ENCODE peak calls at places on chromosomes 13 and 19, in four cellular contexts. U, G, W and K are unnamed samples.

GRCh38 chr19:3554254-3555083 is 2.9 kb downstream of the MFSD12 start:
- DNase-seq in U (no peak), G (no peak), W (no peak), K (no peak)

GRCh38 chr19:50893047-50893737 is 18.0 kb downstream of the KLK4 start:
- DNase-seq in U (no peak), G (no peak), W (no peak), K (peak; percentile 22)

GRCh38 chr19:31350693-31351211 is 1.5 kb upstream of the TSHZ3 start:
- DNase-seq in U (peak; percentile 22), G (peak; percentile 66), W (peak; percentile 53), K (peak; percentile 35)

GRCh38 chr13:39016789-39017188 is 21.1 kb downstream of the PROSER1 start:
- DNase-seq in U (no peak), G (peak; percentile 51), W (peak; percentile 32), K (peak; percentile 17)

GRCh38 chr19:57708641-57709354 is at the start of gene ZNF154:
- DNase-seq in U (peak; percentile 80), G (peak; percentile 86), W (peak; percentile 84), K (no peak)

GRCh38 chr13:109684836-109685602 is 101.4 kb downstream of the IRS2 start:
- DNase-seq in U (peak; percentile 33), G (peak; percentile 84), W (peak; percentile 64), K (no peak)

GRCh38 chr13:64073203-64073602 is 2657.6 kb upstream of the PCDH20 start:
- DNase-seq in U (no peak), G (no peak), W (no peak), K (no peak)

GRCh38 chr13:43744630-43745029 is 42.1 kb downstream of the ENOX1 start:
- DNase-seq in U (no peak), G (peak; percentile 24), W (peak; percentile 18), K (no peak)

GRCh38 chr13:76773695-76774094 is 112.5 kb downstream of the KCTD12 start:
- DNase-seq in U (no peak), G (no peak), W (peak; percentile 22), K (no peak)

GRCh38 chr13:110914293-110915056 is 394 bp downstream of the ANKRD10 start:
- DNase-seq in U (peak; percentile 55), G (peak; percentile 86), W (peak; percentile 79), K (peak; percentile 96)

GRCh38 chr13:82330499-82330898 is 1551.8 kb downstream of the SLITRK1 start:
- DNase-seq in U (peak; percentile 4), G (peak; percentile 24), W (peak; percentile 5), K (no peak)

GRCh38 chr19:47618771-47619170 is 9.8 kb downstream of the BICRA start:
- DNase-seq in U (no peak), G (peak; percentile 42), W (peak; percentile 46), K (no peak)

DNA sequence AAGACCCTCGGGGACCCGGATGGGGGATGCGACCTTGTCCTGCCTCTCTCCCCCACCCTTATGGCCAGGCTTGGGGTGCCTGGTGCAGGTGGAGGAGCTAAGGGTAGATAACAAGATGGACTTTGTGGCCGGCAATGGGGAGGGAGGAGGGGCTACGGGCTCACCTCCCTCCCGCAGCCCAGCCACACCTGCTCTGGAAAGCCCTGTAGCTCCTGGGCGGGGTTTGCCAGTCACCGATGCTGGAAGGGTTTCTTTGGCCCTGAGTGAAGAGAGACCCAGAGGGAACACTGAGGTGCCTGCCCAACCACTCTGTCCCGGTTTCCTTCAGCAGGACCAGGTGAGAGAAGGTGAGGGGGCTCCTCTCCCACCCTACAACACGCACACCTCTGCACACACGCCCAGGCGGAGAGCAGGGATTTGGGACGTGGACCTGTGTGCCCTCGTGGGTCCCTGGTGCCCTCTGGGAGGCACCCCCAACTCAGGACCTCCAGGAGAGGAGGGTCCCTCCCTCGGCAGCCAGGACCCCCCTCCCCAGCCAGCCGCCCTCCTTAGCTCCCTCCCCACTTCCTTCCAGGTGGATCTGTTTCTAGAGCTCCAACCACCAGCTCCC is at the start of gene FUT2:
- DNase-seq in U (no peak), G (no peak), W (no peak), K (peak; percentile 42)
- H3K4me3 ChIP-seq in U (no peak within 1 kb of the TSS), G (no peak within 1 kb of the TSS), W (no peak within 1 kb of the TSS), K (peak within 1 kb of the TSS; percentile 54)

GRCh38 chr13:114064516-114065140 is 67.8 kb downstream of the RASA3 start:
- DNase-seq in U (no peak), G (peak; percentile 60), W (peak; percentile 62), K (no peak)
- H3K27ac ChIP-seq in U (peak overlapping the region; percentile 95), G (peak overlapping the region; percentile 41), W (peak overlapping the region; percentile 99), K (peak overlapping the region; percentile 40)

GRCh38 chr19:40494191-40494838 is 27.5 kb downstream of the SPTBN4 start:
- DNase-seq in U (no peak), G (no peak), W (no peak), K (no peak)
- TF ChIP-seq CTCF in U (no peak), G (no peak), W (no peak), K (no peak)

GRCh38 chr19:14782978-14783545 is 4.7 kb upstream of the ADGRE2 start:
- DNase-seq in U (no peak), G (no peak), W (no peak), K (no peak)
- H3K4me3 ChIP-seq in U (no peak overlapping the region), G (no peak overlapping the region), W (no peak overlapping the region), K (no peak overlapping the region)

GRCh38 chr13:75384881-75385707 is 96.9 kb downstream of the TBC1D4 start:
- DNase-seq in U (no peak), G (no peak), W (no peak), K (no peak)
- H3K27ac ChIP-seq in U (no peak overlapping the region), G (peak overlapping the region; percentile 76), W (no peak overlapping the region), K (no peak overlapping the region)

DNA sequence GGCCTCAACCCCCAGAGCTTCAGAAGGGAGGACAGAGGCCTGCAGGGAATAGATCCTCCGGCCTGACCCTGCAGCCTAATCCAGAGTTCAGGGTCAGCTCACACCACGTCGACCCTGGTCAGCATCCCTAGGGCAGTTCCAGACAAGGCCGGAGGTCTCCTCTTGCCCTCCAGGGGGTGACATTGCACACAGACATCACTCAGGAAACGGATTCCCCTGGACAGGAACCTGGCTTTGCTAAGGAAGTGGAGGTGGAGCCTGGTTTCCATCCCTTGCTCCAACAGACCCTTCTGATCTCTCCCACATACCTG is 969 bp upstream of the CEACAM5 start:
- DNase-seq in U (no peak), G (no peak), W (no peak), K (peak; percentile 26)
- TF ChIP-seq CTCF in U (no peak), G (no peak), W (no peak), K (peak; percentile 36)

DNA sequence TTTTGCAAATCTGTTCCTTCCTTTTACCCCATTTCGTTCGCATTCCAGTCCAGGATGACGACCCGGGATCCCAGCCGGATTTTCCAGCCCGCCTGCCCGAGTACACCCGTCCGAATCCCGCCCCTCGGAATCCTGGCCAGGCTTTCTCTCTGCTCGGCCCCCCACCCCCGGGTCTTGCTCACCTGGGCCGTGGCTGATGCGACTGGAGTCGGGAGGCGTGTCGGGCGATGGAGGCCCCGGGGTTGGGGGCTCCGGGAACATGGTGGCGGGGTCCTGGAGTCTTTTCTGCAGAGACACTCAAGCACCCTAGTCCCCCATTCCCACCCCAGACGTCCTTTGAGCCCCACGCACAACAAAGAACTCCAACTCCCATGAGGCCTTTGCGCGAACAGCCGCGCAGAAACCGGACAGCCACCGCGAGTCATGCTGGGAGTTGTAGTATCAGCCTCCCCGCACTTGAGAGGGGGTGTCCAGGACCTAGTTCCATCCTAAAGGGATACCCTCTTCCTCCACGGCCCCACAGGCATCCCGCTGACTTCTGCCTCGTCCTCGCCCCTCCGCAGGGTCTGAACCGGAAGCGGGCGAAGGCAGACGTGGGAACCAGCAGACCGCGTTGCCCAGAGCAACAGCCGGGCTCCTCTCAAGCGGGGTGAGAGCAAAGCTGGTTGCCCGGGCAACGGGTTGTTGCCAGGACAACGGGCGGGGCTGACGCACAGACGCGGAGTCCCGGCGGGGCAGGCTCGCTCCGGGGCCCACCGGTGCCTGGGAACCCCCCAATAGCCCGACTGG is 1.1 kb downstream of the SYT5 start:
- DNase-seq in U (peak; percentile 95), G (peak; percentile 88), W (peak; percentile 82), K (peak; percentile 84)
- H3K4me3 ChIP-seq in U (peak overlapping the region; percentile 42), G (peak overlapping the region; percentile 20), W (peak overlapping the region; percentile 36), K (peak overlapping the region; percentile 57)

GRCh38 chr13:52931913-52932312 is 83.5 kb upstream of the PCDH8 start:
- DNase-seq in U (no peak), G (no peak), W (no peak), K (no peak)

GRCh38 chr13:52938065-52938464 is 89.6 kb upstream of the PCDH8 start:
- DNase-seq in U (no peak), G (no peak), W (no peak), K (no peak)

GRCh38 chr13:52929826-52930225 is 81.4 kb upstream of the PCDH8 start:
- DNase-seq in U (no peak), G (no peak), W (no peak), K (no peak)

GRCh38 chr13:52933547-52934167 is 85.2 kb upstream of the PCDH8 start:
- DNase-seq in U (no peak), G (no peak), W (no peak), K (no peak)
- H3K27ac ChIP-seq in U (no peak overlapping the region), G (no peak overlapping the region), W (no peak overlapping the region), K (no peak overlapping the region)